ENCODE peak calls at places on chromosomes 6 and 20, in nine cellular contexts. A is CD8-positive, alpha-beta T cell; L is Peyer's patch; F is astrocyte of the spinal cord; E is heart right ventricle; S is GM20000; M is brain microvascular endothelial cell; O is K562; W is lower lobe of right lung. R is an unnamed sample.

GRCh38 chr6:21999012-21999528 is 297.8 kb downstream of the PRL start:
- DNase-seq in A (no peak), L (no peak), F (peak; percentile 79), E (peak; percentile 32), S (no peak), M (peak; percentile 72), O (no peak), W (no peak), R (peak; percentile 57)

GRCh38 chr20:58088625-58089024 is 139.8 kb downstream of the ANKRD60 start:
- DNase-seq in A (no peak), L (no peak), F (no peak), E (no peak), S (no peak), M (no peak), O (no peak), W (no peak), R (no peak)

GRCh38 chr6:141451176-141451507 is 681.6 kb upstream of the GJE1 start:
- DNase-seq in A (no peak), L (no peak), F (no peak), E (no peak), S (no peak), M (no peak), O (no peak), W (no peak), R (no peak)

GRCh38 chr6:1257778-1258177 is 54.1 kb upstream of the FOXQ1 start:
- DNase-seq in A (no peak), L (no peak), F (no peak), E (no peak), S (no peak), M (no peak), O (no peak), W (no peak), R (no peak)

GRCh38 chr20:25341716-25342680 is 48.6 kb downstream of the ABHD12 start:
- DNase-seq in A (no peak), L (no peak), F (peak; percentile 43), E (no peak), S (no peak), M (no peak), O (no peak), W (no peak), R (peak; percentile 34)

GRCh38 chr20:43583133-43583864 is 7.4 kb upstream of the IFT52 start:
- DNase-seq in A (no peak), L (no peak), F (no peak), E (no peak), S (no peak), M (no peak), O (no peak), W (no peak), R (peak; percentile 7)

GRCh38 chr6:118659513-118660217 is 8.3 kb upstream of the CEP85L start:
- DNase-seq in A (no peak), L (no peak), F (no peak), E (no peak), S (no peak), M (no peak), O (peak; percentile 29), W (no peak), R (peak; percentile 23)

GRCh38 chr6:31725502-31726350 is 2.6 kb downstream of the MPIG6B start:
- DNase-seq in A (no peak), L (no peak), F (no peak), E (no peak), S (no peak), M (no peak), O (peak; percentile 67), W (no peak), R (no peak)

DNA sequence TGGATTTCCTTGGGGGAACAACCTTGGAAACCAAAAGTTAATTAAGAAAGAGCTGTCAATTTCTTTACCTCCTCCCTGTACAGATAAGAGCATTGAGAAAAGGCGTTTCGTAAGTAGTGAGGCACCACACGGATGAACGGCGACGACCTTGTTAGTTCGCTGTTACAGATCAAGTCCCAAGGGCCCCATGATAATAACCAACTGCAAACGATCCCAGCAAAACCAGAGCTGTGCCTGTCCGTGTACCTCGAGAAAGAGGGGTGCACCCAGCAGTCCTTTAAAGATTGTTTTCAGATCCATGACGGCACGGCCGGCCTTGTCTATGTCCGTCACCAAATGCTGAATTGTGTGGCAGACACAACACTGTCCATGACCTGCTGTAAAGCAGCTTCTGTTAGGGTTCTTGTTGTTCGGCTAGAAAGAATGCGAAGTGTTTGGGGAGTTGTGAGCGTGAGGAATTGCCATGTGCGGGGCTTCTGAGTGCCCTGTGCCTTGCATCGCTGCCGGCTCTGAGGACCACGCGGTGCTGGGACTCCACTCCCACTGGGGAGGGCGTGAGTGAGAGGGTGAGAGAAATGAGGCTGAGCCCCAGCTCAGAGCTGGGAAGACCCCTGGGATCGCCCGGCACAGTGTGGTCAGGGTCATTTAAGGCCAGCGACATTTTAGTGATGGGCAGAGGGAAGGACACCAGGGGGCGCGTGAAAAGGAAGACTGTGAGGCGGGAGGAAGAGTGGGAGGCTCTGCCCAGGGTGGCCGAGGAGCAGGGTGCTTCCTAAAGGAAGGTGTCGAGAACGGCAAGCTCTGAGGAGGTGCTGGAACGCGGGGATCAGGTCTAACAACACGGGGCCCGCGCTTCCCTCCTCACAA is 136.8 kb upstream of the RPS6KA2 start:
- DNase-seq in A (no peak), L (peak; percentile 37), F (no peak), E (no peak), S (no peak), M (no peak), O (no peak), W (no peak), R (no peak)
- TF ChIP-seq CTCF in A (no peak), L (no peak), F (no peak), E (no peak), S (no peak), M (no peak), O (peak; percentile 35), W (no peak), R (no peak)

DNA sequence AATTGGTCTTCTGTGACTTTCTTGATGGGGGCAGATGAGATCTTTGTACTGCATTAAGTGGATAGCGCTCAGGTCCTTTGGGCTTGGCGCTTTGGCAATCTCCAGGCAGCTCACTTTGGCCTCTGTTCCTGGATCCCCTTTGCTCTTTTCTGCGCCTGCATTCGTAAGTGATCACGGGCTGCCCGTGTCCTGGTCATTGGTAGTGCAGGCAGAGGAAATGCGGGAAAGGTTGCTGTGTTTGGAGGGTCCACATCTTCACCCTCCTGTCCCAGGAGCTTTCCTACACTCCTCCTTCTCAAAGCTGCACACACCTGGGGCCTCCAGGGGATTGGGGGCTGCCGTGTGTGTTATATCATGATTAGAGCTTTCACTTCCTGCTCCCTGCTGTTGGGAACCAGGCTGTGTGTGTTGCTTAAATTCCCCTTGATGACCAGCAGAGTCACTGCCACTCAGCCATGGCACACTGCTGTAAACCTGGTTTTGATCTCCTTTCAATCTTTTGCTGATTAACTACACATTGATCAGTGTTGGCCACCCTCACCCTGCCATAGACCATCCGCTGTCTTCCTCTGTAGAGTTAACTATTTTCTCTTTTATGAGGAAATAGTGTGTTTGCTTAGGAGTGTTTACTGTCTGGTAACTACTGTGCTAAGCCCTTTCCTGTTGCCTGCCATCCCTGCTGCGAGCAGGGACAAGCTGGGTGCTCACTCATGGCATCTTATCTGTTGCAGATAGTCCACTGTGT is 13.0 kb upstream of the SNHG17 start:
- DNase-seq in A (no peak), L (no peak), F (no peak), E (no peak), S (peak; percentile 35), M (no peak), O (peak; percentile 54), W (no peak), R (no peak)
- TF ChIP-seq CTCF in A (no peak), L (no peak), F (no peak), E (no peak), S (no peak), M (no peak), O (no peak), W (no peak), R (no peak)

GRCh38 chr6:122788663-122789062 is 395 bp upstream of the SMPDL3A start:
- DNase-seq in A (no peak), L (no peak), F (no peak), E (no peak), S (no peak), M (no peak), O (no peak), W (no peak), R (peak; percentile 58)

GRCh38 chr6:122788208-122788607 is 850 bp upstream of the SMPDL3A start:
- DNase-seq in A (no peak), L (no peak), F (no peak), E (no peak), S (no peak), M (no peak), O (no peak), W (no peak), R (peak; percentile 28)

GRCh38 chr6:122789862-122790739 is 1.0 kb downstream of the SMPDL3A start:
- DNase-seq in A (no peak), L (no peak), F (peak; percentile 56), E (no peak), S (peak; percentile 57), M (peak; percentile 43), O (peak; percentile 46), W (no peak), R (peak; percentile 61)

GRCh38 chr6:122790740-122791679 is 2.0 kb downstream of the SMPDL3A start:
- DNase-seq in A (no peak), L (no peak), F (no peak), E (no peak), S (peak; percentile 13), M (no peak), O (no peak), W (no peak), R (peak; percentile 53)

DNA sequence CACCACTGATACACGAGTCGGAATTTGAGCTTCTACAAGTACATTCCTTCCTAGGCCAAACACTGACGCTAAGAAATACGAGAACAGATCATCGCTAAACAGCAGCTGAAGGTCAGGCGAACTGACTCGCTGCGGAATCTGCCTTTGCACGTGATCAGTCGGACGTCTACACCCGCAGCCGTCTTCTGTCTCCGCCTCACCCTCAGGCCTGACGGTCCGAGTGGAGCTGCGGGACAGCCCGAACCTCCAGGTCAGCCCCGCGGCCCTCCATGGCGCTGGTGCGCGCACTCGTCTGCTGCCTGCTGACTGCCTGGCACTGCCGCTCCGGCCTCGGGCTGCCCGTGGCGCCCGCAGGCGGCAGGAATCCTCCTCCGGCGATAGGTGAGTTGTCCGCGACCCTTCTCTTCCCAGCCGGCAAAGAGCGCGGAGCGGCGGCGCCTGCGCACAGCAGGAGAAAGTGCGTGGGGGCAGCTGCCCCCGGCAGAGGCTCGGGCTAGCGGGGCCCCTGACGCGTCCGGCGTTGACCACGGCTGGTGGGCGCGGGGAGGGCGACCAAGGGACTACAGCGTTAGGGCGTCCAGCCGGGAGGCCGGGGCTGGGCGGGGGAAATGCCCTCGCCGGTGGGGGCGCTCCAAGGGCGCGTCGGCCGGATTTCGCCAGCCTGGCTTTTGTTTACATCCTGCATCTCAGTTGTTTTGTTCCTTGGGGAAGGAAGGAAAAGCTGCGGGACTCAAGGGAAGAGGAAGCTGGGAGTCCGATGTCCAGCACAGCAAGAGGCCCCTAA is at the start of gene SMPDL3A:
- DNase-seq in A (no peak), L (peak; percentile 86), F (peak; percentile 90), E (peak; percentile 55), S (peak; percentile 52), M (peak; percentile 90), O (peak; percentile 63), W (peak; percentile 83), R (peak; percentile 99)
- TF ChIP-seq CTCF in A (no peak), L (no peak), F (peak; percentile 53), E (no peak), S (no peak), M (peak; percentile 50), O (peak; percentile 54), W (peak; percentile 61), R (peak; percentile 45)

GRCh38 chr6:157538698-157539097 is 157.7 kb downstream of the ZDHHC14 start:
- DNase-seq in A (no peak), L (no peak), F (no peak), E (no peak), S (no peak), M (no peak), O (no peak), W (no peak), R (no peak)

GRCh38 chr6:157539421-157539822 is 158.4 kb downstream of the ZDHHC14 start:
- DNase-seq in A (no peak), L (no peak), F (no peak), E (no peak), S (no peak), M (no peak), O (no peak), W (no peak), R (no peak)

GRCh38 chr6:157539900-157540752 is 159.1 kb downstream of the ZDHHC14 start:
- DNase-seq in A (no peak), L (peak; percentile 67), F (no peak), E (no peak), S (no peak), M (no peak), O (no peak), W (no peak), R (no peak)

GRCh38 chr6:157541618-157542404 is 160.8 kb downstream of the ZDHHC14 start:
- DNase-seq in A (no peak), L (no peak), F (no peak), E (no peak), S (no peak), M (no peak), O (no peak), W (no peak), R (peak; percentile 9)

GRCh38 chr6:157542405-157542943 is 161.5 kb downstream of the ZDHHC14 start:
- DNase-seq in A (no peak), L (no peak), F (no peak), E (no peak), S (no peak), M (no peak), O (no peak), W (no peak), R (no peak)
- TF ChIP-seq CTCF in A (no peak), L (no peak), F (no peak), E (no peak), S (no peak), M (no peak), O (no peak), W (no peak), R (no peak)